ENCODE peak calls at places on chromosomes 3 and 15, in seven cellular contexts. Z is tibial nerve, K is body of pancreas, G is esophagus squamous epithelium, T is stomach, R is H54, C is gastrocnemius medialis. W is an unnamed sample.

GRCh38 chr3:122572940-122573412 is 4.5 kb upstream of the PARP15 start:
- DNase-seq in Z (no peak), T (peak; percentile 34), K (peak; percentile 22), R (peak; percentile 33), C (peak; percentile 24), G (no peak), W (peak; percentile 93)

GRCh38 chr15:69757186-69757585 is 304.6 kb downstream of the RPLP1 start:
- DNase-seq in K (no peak), R (no peak), G (no peak), T (no peak), Z (no peak), C (no peak), W (peak; percentile 18)

GRCh38 chr3:119206611-119207511 is 33.5 kb downstream of the UPK1B start:
- DNase-seq in K (peak; percentile 20), C (no peak), G (no peak), R (no peak), Z (no peak), T (no peak), W (no peak)

GRCh38 chr3:78507196-78507984 is 1260.4 kb downstream of the ROBO1 start:
- DNase-seq in Z (no peak), K (no peak), T (no peak), C (no peak), R (no peak), G (no peak), W (no peak)

GRCh38 chr3:18297131-18297530 is 128.0 kb downstream of the SATB1 start:
- DNase-seq in G (no peak), R (no peak), C (no peak), Z (no peak), K (no peak), T (no peak), W (no peak)

GRCh38 chr15:41772720-41773331 is 1.5 kb upstream of the MAPKBP1 start:
- DNase-seq in T (peak; percentile 59), C (peak; percentile 50), R (peak; percentile 44), K (peak; percentile 60), Z (no peak), G (no peak), W (peak; percentile 83)

GRCh38 chr3:189276481-189277190 is 104.9 kb downstream of the TPRG1 start:
- DNase-seq in Z (no peak), G (no peak), T (no peak), R (peak; percentile 28), C (no peak), K (no peak), W (peak; percentile 86)

GRCh38 chr3:75171632-75172230 is 492.4 kb upstream of the FRG2C start:
- DNase-seq in K (no peak), Z (no peak), R (no peak), C (no peak), T (no peak), G (no peak), W (peak; percentile 15)

GRCh38 chr15:75153084-75153483 is 48.6 kb upstream of the C15orf39 start:
- DNase-seq in T (no peak), Z (no peak), C (peak; percentile 14), K (no peak), R (no peak), G (no peak), W (peak; percentile 92)

GRCh38 chr3:38207262-38208003 is 42.1 kb downstream of the OXSR1 start:
- DNase-seq in T (no peak), C (no peak), G (no peak), K (no peak), R (no peak), Z (no peak), W (peak; percentile 9)
- TF ChIP-seq POLR2A in T (no peak), C (no peak), G (no peak), K (no peak), R (no peak), Z (no peak), W (no peak)

DNA sequence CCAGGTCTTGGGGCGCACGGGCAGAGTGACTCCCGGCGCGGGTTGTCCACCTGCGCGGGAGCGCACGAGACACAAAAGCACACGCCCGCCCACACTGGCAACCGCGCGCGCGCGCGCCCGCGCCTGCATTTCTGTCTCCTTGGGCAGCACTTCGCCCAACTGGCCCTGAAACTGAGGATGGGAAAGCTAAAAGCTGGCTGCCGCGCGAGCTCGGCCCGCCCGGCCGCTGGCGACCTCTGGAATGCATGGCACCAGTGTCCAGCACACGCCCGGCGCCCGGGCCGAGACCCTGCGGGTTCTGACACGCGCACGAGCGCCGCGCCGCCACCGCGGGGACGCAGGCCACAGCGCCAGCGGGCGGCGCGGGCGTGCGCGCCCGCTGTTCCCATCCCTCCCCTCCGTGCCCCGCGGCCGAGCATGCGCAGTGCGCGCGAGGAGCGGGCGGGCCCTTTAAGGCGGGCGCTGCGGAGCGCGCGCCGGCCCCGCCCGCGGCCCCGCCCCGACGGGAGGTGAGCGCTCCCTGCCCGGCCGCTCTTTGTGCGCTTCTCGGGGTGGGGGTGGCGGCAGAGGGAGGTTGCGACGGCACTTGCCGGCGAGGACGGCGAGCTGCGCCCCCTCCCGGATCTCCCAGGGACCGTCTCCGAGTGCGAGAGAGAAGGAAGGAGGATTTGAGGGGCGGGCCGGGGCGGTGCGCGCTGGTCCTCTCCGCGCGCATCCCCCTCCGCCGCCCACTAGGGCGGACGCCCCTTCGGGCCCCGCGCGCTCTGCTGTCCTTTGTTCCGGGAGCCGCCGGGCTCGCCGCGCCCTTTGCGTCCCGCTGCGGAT is 1.1 kb upstream of the MEX3B start:
- DNase-seq in G (peak; percentile 44), K (peak; percentile 87), C (peak; percentile 87), T (peak; percentile 86), R (peak; percentile 83), Z (peak; percentile 71), W (peak; percentile 92)
- TF ChIP-seq POLR2A in G (peak; percentile 59), K (peak; percentile 52), C (peak; percentile 85), T (no peak), R (peak; percentile 42), Z (peak; percentile 69), W (peak; percentile 80)

GRCh38 chr15:74121858-74122257 is 8.5 kb upstream of the ISLR2 start:
- DNase-seq in T (no peak), G (no peak), K (no peak), R (no peak), C (no peak), Z (no peak), W (no peak)

GRCh38 chr15:74123131-74123429 is 7.3 kb upstream of the ISLR2 start:
- DNase-seq in Z (no peak), R (no peak), K (no peak), G (no peak), T (no peak), C (no peak), W (peak; percentile 92)

GRCh38 chr15:74124196-74124595 is 6.2 kb upstream of the ISLR2 start:
- DNase-seq in G (no peak), R (no peak), T (no peak), K (no peak), C (no peak), Z (no peak), W (no peak)

GRCh38 chr15:74122403-74123130 is 7.8 kb upstream of the ISLR2 start:
- DNase-seq in T (no peak), Z (no peak), C (no peak), K (no peak), R (no peak), G (no peak), W (no peak)

GRCh38 chr15:74123685-74124084 is 6.7 kb upstream of the ISLR2 start:
- DNase-seq in Z (no peak), T (no peak), R (no peak), G (no peak), K (no peak), C (no peak), W (no peak)
- TF ChIP-seq POLR2A in Z (no peak), T (no peak), R (no peak), G (no peak), K (no peak), C (no peak), W (no peak)

DNA sequence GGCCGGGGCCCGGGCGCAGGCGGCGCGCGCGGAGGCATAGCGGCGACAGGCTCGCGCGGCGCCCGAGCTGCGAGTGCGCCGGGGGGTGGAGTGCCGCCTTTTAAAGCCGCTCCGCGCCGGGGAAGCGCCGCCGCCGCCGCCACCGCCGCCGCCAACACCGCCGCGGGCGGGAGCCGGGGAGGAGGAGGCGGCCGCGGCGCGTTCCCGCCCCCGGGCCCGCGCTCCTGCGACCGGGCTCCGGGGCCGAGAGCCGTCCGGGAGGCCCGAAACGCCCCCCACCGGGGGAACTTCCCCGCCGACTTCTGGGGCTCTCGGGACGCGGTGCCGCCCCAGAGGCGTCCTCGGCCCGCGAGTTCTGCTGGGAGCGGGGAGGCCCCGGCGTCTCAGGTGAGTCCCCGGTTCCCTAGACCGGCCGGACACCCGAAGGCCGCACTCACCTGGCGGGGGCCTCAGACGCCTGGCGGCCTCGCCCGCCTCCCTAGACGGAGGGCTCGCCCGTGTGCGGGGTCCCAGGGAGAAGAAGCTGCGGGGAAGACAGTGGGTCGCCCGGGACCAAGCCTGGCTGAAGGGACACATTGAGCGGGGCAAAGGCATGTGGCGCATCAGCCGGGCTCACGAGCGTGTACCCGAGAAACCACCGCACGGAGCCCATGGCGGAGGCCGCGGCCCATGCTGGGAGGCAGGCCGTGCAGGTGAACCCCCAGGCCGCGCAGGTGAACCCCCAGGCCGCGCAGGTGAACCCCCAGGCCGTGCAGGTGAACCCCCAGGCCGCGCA is at the start of gene PCSK6:
- DNase-seq in R (no peak), C (no peak), G (no peak), T (peak; percentile 51), Z (no peak), K (peak; percentile 60), W (peak; percentile 51)
- TF ChIP-seq POLR2A in R (no peak), C (peak; percentile 61), G (no peak), T (no peak), Z (no peak), K (no peak), W (no peak)

GRCh38 chr15:51076142-51076897 is 18.4 kb downstream of the TNFAIP8L3 start:
- DNase-seq in Z (no peak), R (no peak), G (no peak), C (no peak), K (no peak), T (no peak), W (no peak)

GRCh38 chr15:51075364-51075763 is 19.3 kb downstream of the TNFAIP8L3 start:
- DNase-seq in C (peak; percentile 17), R (no peak), T (no peak), K (no peak), Z (no peak), G (no peak), W (no peak)

GRCh38 chr15:51079226-51079625 is 15.5 kb downstream of the TNFAIP8L3 start:
- DNase-seq in K (no peak), T (no peak), Z (no peak), C (no peak), G (no peak), R (no peak), W (no peak)

GRCh38 chr15:51076898-51077564 is 17.7 kb downstream of the TNFAIP8L3 start:
- DNase-seq in T (peak; percentile 34), Z (peak; percentile 25), G (no peak), K (peak; percentile 41), C (peak; percentile 18), R (no peak), W (peak; percentile 98)

GRCh38 chr15:51077565-51078153 is 17.0 kb downstream of the TNFAIP8L3 start:
- DNase-seq in G (no peak), C (peak; percentile 52), Z (peak; percentile 62), K (peak; percentile 84), R (no peak), T (peak; percentile 59), W (peak; percentile 93)
- TF ChIP-seq POLR2A in G (no peak), C (no peak), Z (peak; percentile 55), K (no peak), R (no peak), T (no peak), W (peak; percentile 85)

DNA sequence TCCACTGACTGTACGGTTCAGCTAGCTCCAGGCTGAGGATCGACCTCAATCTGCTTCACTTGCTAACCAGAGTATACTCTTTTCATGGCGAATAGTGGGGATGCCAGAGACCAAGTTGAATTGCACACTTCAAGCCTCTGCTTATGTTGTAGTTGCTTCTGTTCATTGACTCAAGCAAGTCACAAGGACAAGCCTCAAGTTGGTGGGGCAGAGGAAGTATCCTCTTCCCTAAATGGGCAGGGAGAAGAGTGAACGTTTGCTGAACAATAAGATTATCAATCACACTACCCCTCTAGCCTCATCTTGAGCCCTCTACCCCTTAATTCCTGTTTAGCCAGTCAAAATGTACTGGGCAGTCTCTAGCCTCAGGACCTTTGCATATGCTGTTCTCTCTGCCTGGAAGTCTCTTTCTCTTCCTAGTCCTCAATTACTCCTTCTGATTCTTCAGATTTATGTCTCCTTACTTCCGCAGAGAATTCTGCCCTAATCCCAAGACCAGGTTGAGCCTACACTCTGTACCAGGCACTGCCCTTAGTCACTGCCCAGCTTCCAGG is 390.4 kb upstream of the PROK2 start:
- DNase-seq in R (no peak), C (no peak), T (no peak), Z (no peak), K (no peak), G (no peak), W (no peak)
- TF ChIP-seq POLR2A in R (no peak), C (no peak), T (no peak), Z (no peak), K (no peak), G (no peak), W (no peak)